ENCODE peak calls at places on chromosomes 16 and 17, in seven cellular contexts. W is breast epithelium, U is SK-N-SH, C is transverse colon, A is IMR-90, M is H1, Z is HCT116. P is an unnamed sample. For H3K4me1 and H3K36me3, the result is how much of the 10 kb centered on the place peaks cover.

GRCh38 chr16:30761427-30761927 is 385 bp downstream of the CFAP119 start:
- DNase-seq in W (no peak), U (peak), C (peak), A (peak), M (peak), Z (no peak), P (peak)

GRCh38 chr16:29710227-29711219 is 31.5 kb downstream of the QPRT start:
- DNase-seq in W (no peak), U (peak), C (no peak), A (peak), M (no peak), Z (peak), P (peak)

GRCh38 chr17:28948873-28949184 is 2.5 kb downstream of the PHF12 start:
- DNase-seq in W (no peak), U (no peak), C (no peak), A (peak), M (no peak), Z (no peak), P (no peak)

GRCh38 chr16:89004209-89004831 is 27.3 kb upstream of the CBFA2T3 start:
- DNase-seq in W (no peak), U (peak), C (no peak), A (no peak), M (peak), Z (no peak), P (no peak)

GRCh38 chr17:17108681-17109049 is 66.4 kb downstream of the MPRIP start:
- DNase-seq in W (peak), U (peak), C (peak), A (no peak), M (no peak), Z (no peak), P (peak)

GRCh38 chr17:44444735-44445105 is 55.3 kb upstream of the ITGA2B start:
- DNase-seq in W (no peak), U (no peak), C (no peak), A (peak), M (no peak), Z (no peak), P (no peak)

GRCh38 chr17:17849863-17850373 is 13.1 kb upstream of the SREBF1 start:
- DNase-seq in W (no peak), U (peak), C (peak), A (peak), M (no peak), Z (no peak), P (no peak)

GRCh38 chr17:65290616-65291015 is 153.4 kb downstream of the RGS9 start:
- DNase-seq in W (no peak), U (no peak), C (peak), A (no peak), M (no peak), Z (no peak), P (no peak)

GRCh38 chr17:34865696-34866095 is 95.6 kb downstream of the CCT6B start:
- DNase-seq in W (no peak), U (no peak), C (no peak), A (no peak), M (no peak), Z (no peak), P (no peak)

GRCh38 chr16:47342055-47342454 is 118.8 kb downstream of the ITFG1 start:
- DNase-seq in W (no peak), U (no peak), C (no peak), A (peak), M (no peak), Z (no peak), P (no peak)

GRCh38 chr17:42759982-42760651 is 910 bp upstream of the RAMP2 start:
- DNase-seq in W (no peak), U (no peak), C (no peak), A (no peak), M (no peak), Z (no peak), P (no peak)

GRCh38 chr17:29048440-29049360 is 5.8 kb downstream of the PIPOX start:
- DNase-seq in W (no peak), U (peak), C (no peak), A (peak), M (no peak), Z (no peak), P (no peak)

GRCh38 chr16:73179671-73180370 is 131.9 kb upstream of the ZFHX3 start:
- DNase-seq in W (no peak), U (no peak), C (no peak), A (no peak), M (no peak), Z (no peak), P (no peak)

GRCh38 chr16:11682655-11683096 is 14.4 kb downstream of the SNN start:
- DNase-seq in W (no peak), U (no peak), C (no peak), A (peak), M (no peak), Z (no peak), P (no peak)

GRCh38 chr16:70476272-70477020 is 22.1 kb downstream of the FCSK start:
- DNase-seq in W (no peak), U (peak), C (no peak), A (peak), M (no peak), Z (peak), P (no peak)

GRCh38 chr17:62965149-62965648 is 836 bp upstream of the TANC2 start:
- DNase-seq in W (no peak), U (no peak), C (no peak), A (peak), M (no peak), Z (no peak), P (no peak)

GRCh38 chr16:15849209-15849981 is 7.4 kb downstream of the MYH11 start:
- DNase-seq in W (no peak), U (no peak), C (no peak), A (no peak), M (no peak), Z (no peak), P (no peak)

GRCh38 chr16:15843635-15844279 is 13.1 kb downstream of the MYH11 start:
- DNase-seq in W (no peak), U (no peak), C (no peak), A (peak), M (no peak), Z (no peak), P (no peak)

GRCh38 chr16:15847621-15848175 is 9.1 kb downstream of the MYH11 start:
- DNase-seq in W (no peak), U (no peak), C (no peak), A (no peak), M (no peak), Z (no peak), P (no peak)

DNA sequence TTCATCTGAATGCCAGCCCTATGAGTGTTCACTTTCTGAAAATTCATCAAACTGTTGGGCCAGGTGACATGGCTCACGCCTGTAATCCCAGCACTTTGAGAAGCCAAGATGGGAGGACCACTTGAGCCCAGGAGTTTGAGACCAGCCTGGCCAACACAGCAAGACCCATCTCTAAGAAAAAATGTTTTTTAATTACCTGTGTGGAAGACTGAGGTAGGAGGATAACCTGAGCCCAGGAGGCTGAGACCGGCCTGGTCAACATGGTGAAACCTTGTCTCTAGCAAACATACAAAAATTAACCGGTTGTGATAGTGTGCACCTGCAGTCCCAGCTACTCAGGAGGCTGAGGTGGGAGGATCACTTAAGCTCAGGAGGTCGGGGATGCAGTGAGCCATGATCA is 10.3 kb downstream of the MYH11 start:
- DNase-seq in W (no peak), U (no peak), C (no peak), A (no peak), M (no peak), Z (no peak), P (no peak)
- H3K4me1 ChIP-seq in W (under half), U (under half), C (under half), A (under half), M (under half), Z (under half), P (under half)

GRCh38 chr17:58153046-58153445 is 4.9 kb downstream of the OR4D1 start:
- DNase-seq in W (no peak), U (no peak), C (peak), A (no peak), M (no peak), Z (no peak), P (no peak)

GRCh38 chr17:58161566-58161965 is 5.2 kb upstream of the OR4D2 start:
- DNase-seq in W (no peak), U (no peak), C (no peak), A (no peak), M (no peak), Z (no peak), P (no peak)

GRCh38 chr17:58158181-58158580 is 8.6 kb upstream of the OR4D2 start:
- DNase-seq in W (no peak), U (no peak), C (no peak), A (no peak), M (no peak), Z (no peak), P (no peak)

DNA sequence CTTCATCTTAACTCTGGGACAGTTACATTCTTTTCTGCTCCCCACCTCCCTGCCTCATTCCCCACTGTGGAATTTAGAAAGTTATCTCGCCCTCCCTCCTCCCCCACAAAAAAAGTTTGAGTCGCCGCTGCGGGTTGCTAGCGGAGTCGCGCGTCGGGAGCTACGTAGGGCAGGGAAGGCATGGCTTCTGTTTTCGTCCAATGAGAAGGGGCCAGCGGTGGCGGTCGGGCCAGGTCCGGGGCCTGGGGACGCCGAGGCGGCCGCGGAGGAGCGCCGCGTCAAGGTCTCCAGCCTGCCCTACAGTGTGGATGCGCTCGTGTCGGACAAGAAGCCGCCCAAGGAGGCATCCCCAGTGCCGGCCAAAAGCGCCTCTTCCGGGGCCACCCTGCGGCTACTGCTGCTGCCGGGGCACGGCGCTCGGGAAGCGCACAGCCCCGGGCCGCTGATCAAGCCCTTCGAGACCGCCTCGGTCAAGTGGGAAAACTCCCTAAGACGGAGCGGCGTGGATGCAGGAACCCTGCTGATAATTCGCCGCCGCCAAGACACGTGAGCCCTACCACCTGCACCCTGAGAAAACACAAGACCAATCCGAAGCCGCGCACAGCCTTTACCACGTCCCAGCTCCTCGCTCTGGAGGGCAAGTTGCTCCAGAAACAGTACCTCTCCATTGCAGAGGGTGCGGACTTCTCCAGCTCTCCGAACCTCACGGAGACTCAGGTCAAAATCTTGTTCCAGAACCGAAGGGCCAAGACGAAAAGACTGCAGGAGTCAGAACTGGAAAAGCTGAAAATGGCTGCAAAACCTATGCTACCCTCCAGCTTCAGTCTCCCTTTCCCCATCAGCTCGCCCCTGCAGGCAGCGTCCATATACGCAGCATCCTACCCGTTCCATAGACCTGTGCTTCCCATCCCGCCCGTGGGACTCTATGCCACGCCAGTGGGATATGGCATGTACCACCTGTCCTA is 8.9 kb downstream of the OR4D1 start:
- DNase-seq in W (no peak), U (peak), C (peak), A (no peak), M (peak), Z (no peak), P (peak)
- H3K4me3 ChIP-seq in W (peak), U (peak), C (peak), A (peak), M (peak), Z (no peak), P (peak)

DNA sequence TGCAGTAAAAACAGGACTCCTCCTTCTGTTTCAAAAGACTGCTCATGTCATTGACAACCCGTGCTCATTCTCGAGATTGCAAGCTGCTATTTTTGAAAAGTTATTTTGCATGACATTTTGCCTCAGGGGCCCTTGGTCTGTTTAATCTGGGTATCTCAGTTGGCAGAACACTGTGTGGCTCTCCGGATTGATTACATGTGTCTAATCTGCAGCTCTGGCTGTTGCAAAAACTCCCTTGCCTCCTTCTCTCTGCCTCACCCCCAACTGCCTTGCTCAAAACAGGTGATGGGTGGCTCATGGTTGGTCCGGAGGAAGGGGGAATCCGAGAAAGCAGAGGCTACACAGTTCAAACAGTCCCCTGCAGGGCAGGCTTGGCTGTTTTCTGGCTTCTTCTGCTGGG is 25.3 kb downstream of the GINS3 start:
- DNase-seq in W (no peak), U (peak), C (no peak), A (no peak), M (no peak), Z (no peak), P (peak)
- H3K36me3 ChIP-seq in W (under half), U (under half), C (under half), A (under half), M (under half), Z (under half), P (under half)

DNA sequence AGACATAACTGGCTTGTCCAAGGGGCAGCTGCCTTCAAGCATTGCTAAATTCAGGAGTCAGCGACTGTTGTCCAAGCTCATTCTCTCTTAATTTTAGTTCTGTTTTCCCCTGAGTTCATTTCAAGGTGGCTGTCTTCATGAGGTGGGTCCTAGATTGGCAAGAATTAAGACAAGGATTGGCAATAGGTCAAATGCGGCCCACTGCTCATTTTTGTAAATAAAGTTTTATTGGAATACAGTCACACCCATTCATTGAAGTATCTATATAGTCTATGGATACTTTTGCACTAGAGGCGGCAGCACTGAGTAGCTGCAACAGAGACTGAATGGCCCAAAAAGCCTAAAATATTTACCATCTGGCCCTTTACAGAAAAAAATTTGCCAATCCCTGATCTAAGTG is 73.8 kb downstream of the TMEM114 start:
- DNase-seq in W (no peak), U (no peak), C (no peak), A (no peak), M (no peak), Z (no peak), P (no peak)
- H3K4me1 ChIP-seq in W (under half), U (under half), C (under half), A (under half), M (under half), Z (under half), P (under half)

DNA sequence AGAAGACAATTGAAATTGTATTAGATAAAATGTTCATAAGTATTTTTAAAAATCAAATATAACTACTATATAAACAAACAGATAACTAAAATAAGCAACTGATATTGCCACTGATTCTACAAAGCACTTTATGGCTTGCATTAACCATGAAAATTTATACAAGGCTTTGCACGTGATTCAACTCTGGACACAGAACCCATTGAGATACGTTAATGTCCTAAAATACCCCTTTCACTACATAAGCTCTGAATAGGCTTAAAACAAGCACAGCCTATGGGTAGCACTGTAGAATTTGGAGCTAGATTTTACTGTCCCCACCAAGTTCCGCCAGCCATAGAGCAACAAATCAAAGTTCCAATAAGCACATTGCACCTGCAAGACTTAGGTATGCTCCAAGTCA is 4.5 kb downstream of the ZNF652 start:
- DNase-seq in W (no peak), U (no peak), C (no peak), A (no peak), M (no peak), Z (no peak), P (no peak)
- H3K4me3 ChIP-seq in W (no peak), U (no peak), C (no peak), A (no peak), M (no peak), Z (no peak), P (no peak)